ENCODE peak calls at places on chromosomes 12 and 14, in five cellular contexts. D is ovary, I is cardiac fibroblast, G is astrocyte of the spinal cord, E is Peyer's patch. O is an unnamed sample.
A peak's percentile ranks its signal among the peaks of the same experiment; 100 is the strongest.

GRCh38 chr12:3202734-3203446 is 125.7 kb downstream of the TSPAN9 start:
- DNase-seq in D (peak; percentile 72), I (peak; percentile 50), G (peak; percentile 54), E (peak; percentile 75), O (peak; percentile 82)

GRCh38 chr14:29645117-29645516 is 282.5 kb downstream of the PRKD1 start:
- DNase-seq in D (no peak), I (no peak), G (no peak), E (no peak), O (no peak)

GRCh38 chr12:56188786-56189335 is 422 bp downstream of the SMARCC2 start:
- DNase-seq in D (no peak), I (no peak), G (no peak), E (no peak), O (no peak)

GRCh38 chr14:64758711-64759554 is 54.7 kb downstream of the PLEKHG3 start:
- DNase-seq in D (peak; percentile 75), I (peak; percentile 95), G (peak; percentile 88), E (no peak), O (no peak)

GRCh38 chr12:124009781-124010180 is 36.8 kb downstream of the ZNF664 start:
- DNase-seq in D (no peak), I (no peak), G (no peak), E (no peak), O (no peak)

GRCh38 chr12:91663331-91663998 is 480.8 kb upstream of the DCN start:
- DNase-seq in D (no peak), I (no peak), G (no peak), E (no peak), O (no peak)

GRCh38 chr12:29104495-29104894 is 44.6 kb upstream of the FAR2 start:
- DNase-seq in D (no peak), I (no peak), G (no peak), E (no peak), O (no peak)

GRCh38 chr14:95523051-95523817 is 6.8 kb upstream of the SYNE3 start:
- DNase-seq in D (no peak), I (peak; percentile 59), G (no peak), E (peak; percentile 45), O (no peak)

GRCh38 chr14:103284574-103285467 is 49.2 kb upstream of the EIF5 start:
- DNase-seq in D (no peak), I (peak; percentile 49), G (no peak), E (no peak), O (no peak)

GRCh38 chr12:65294863-65295262 is 16.4 kb downstream of the MSRB3 start:
- DNase-seq in D (no peak), I (no peak), G (no peak), E (no peak), O (no peak)

GRCh38 chr12:90987101-90987500 is 17.7 kb downstream of the EPYC start:
- DNase-seq in D (no peak), I (peak; percentile 17), G (no peak), E (no peak), O (no peak)

GRCh38 chr12:45478931-45479330 is 250.6 kb upstream of the ARID2 start:
- DNase-seq in D (no peak), I (no peak), G (no peak), E (no peak), O (no peak)

GRCh38 chr12:5220835-5221234 is 177.2 kb downstream of the KCNA5 start:
- DNase-seq in D (no peak), I (no peak), G (no peak), E (no peak), O (no peak)

DNA sequence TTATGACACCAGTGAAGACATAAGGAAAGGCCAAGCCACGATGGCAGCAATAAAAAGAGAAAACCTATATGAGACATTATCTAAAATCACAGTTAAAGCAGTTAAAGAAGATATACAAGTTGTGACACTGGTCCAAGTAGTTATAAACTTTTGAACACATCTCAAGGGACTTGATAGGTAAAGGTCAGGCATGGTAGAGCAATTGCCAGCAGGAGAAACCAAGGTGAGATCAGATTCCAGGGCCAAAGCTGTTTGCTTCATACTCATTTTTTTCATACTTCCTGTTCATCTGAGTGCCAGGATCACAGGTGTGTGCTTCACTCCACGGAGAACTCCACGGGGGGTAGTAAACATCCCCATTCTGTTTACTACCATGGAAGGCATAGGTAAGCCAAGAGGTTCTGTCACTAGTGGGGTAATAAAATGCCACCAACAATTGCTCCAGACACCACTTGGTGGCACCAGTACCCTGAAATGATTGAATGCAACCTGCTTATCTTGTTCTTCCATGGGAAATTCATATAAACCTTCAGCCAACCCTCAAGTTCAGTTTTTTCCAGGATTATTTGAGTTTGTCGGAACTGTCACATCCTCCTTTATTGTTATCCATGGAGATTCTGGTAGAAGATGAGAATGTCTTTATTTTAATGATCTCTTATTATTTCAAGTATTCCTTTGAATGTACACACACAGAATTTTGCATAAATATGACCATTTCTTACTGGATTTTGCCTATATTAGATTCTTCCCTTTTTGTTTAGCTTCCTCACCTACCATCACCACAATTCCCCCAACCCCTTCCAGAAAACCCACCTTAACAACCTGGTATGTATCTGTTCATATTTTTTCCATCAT is 59.2 kb upstream of the TSPAN8 start:
- DNase-seq in D (no peak), I (peak; percentile 49), G (peak; percentile 5), E (peak; percentile 72), O (no peak)
- TF ChIP-seq CTCF in D (no peak), I (peak; percentile 49), G (peak; percentile 25), E (no peak), O (no peak)

DNA sequence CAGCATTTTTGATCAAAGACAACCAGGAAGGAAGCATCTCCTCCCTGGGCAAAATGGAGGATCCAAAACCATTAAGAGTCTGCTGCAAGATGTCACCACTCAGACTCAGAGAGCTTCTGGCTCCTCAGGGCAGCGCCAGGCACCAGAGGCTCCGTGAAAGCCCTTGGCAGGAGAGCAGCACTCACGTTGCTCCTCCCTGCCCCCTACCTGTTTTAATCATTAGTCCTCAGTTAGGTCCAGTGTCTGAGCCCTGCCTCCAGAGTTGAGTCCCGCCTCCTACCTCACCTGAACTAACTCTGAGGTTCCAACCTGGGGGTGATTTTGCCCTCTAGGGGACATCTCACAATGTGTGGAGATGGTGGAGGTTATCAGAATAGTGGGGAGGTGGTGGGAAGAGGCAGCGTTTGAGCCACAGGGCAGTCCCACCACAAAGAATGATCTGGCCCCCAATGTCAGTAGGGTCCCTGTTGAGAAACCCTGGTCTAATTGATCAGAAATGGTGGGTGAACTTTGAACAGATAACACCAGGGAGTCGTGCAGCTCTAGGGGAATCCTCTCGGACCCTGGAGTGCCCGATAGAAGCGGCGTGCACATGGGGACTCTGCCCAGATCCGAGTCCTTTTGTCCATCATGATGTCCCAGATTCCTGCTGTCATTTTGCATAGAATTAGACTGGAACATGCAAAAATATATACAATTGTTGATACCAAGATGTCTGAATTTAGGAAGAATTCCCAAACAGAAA is 156.7 kb upstream of the DIO3 start:
- DNase-seq in D (no peak), I (no peak), G (no peak), E (no peak), O (no peak)
- TF ChIP-seq CTCF in D (no peak), I (no peak), G (no peak), E (no peak), O (no peak)

GRCh38 chr14:99523661-99524050 is 42.4 kb downstream of the CCNK start:
- DNase-seq in D (no peak), I (no peak), G (no peak), E (no peak), O (no peak)

GRCh38 chr14:99522025-99522401 is 40.8 kb downstream of the CCNK start:
- DNase-seq in D (no peak), I (no peak), G (no peak), E (no peak), O (no peak)

GRCh38 chr14:99521176-99522024 is 40.2 kb downstream of the CCNK start:
- DNase-seq in D (no peak), I (no peak), G (no peak), E (no peak), O (no peak)

GRCh38 chr14:99522934-99523660 is 41.9 kb downstream of the CCNK start:
- DNase-seq in D (no peak), I (no peak), G (peak; percentile 78), E (no peak), O (no peak)

DNA sequence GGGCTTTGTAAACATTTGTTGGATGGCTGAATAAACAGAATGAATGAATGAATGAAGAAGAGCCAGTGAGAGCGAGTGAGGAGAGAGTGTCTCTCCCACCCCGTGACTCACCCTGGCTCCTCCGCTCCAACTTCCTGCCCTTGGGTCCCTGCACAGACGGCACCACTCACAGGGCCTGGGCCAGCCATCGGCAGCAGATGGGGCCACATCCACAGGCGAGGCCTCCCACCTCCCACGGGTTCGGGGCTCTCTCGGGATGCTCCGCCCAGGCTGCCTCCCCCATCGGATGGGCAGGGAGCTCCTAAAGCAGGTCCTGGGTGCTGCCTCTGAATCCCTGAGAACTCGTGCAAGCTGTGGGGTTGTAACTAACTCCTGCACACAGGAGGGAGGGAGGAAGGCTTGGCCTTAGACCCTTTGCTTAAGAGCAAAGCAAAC is 41.3 kb downstream of the CCNK start:
- DNase-seq in D (peak; percentile 50), I (peak; percentile 46), G (peak; percentile 47), E (no peak), O (no peak)
- TF ChIP-seq CTCF in D (no peak), I (no peak), G (no peak), E (no peak), O (no peak)

DNA sequence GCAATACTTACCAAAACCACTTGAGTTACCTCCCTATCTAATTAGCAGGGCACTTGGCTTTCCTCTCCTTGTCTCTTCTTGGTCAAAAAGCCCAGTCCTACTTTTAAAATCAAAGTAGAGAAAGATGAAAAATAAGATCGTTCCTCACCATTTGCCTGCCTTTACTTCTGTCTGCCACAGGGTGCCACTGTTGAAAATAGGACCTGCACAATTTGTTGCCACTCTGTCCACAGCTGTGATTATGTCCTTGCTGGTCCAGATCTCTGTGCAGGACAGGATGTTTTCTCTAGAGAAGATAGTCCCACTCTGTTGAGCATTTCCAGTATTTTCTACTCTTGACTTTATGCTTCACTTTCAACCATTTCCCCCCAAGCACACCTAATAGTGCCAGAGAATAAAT is 179.9 kb downstream of the PDZRN4 start:
- DNase-seq in D (no peak), I (no peak), G (no peak), E (no peak), O (no peak)
- TF ChIP-seq CTCF in D (no peak), I (peak; percentile 15), G (peak; percentile 29), E (no peak), O (peak; percentile 15)

GRCh38 chr12:118549506-118550109 is 173.3 kb downstream of the SUDS3 start:
- DNase-seq in D (no peak), I (no peak), G (no peak), E (no peak), O (no peak)
- TF ChIP-seq CTCF in D (no peak), I (no peak), G (no peak), E (no peak), O (no peak)

DNA sequence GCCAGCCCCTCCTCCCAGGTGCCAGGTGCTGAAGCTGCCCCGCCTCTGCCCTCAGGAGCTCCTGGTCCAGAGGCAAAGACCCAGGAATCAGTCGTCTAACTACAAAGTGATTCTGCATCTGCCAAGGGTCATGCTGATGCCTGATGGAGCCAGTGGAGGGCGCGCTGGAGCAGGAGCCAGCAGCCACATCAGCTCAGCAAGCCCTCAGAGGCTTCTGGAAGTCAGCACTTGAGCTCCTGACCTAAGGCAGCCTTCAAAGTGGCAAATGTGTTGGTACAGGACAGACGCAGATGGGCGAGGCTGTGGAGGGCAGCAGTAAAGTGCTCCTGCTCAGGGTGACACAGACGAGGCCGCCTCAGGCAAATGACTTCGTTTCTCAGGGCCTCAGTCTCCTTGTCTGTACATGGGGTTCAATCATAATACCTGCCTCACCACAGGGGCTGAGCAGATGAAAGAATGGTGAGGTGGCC is 10.9 kb downstream of the C12orf43 start:
- DNase-seq in D (no peak), I (peak; percentile 54), G (peak; percentile 38), E (peak; percentile 82), O (peak; percentile 65)
- TF ChIP-seq CTCF in D (no peak), I (peak; percentile 87), G (peak; percentile 75), E (no peak), O (peak; percentile 45)